ENCODE peak calls at places on chromosomes 2 and 18, in eight cellular contexts. F is ovary; I is effector memory CD4-positive, alpha-beta T cell; L is Karpas-422; K is Peyer's patch; T is upper lobe of right lung; V is esophagus muscularis mucosa; M is colonic mucosa. D is an unnamed sample. For H3K9me3, the result is how much of the 10 kb centered on the place peaks cover.

GRCh38 chr2:205218056-205218455 is 464.2 kb upstream of the NRP2 start:
- DNase-seq in F (no peak), L (no peak), T (no peak), K (no peak), V (no peak), I (no peak), M (no peak), D (no peak)

GRCh38 chr2:186977433-186978045 is 128.6 kb upstream of the ZSWIM2 start:
- DNase-seq in F (no peak), T (no peak), I (no peak), M (no peak), L (no peak), V (no peak), K (no peak), D (no peak)

GRCh38 chr2:239117831-239118230 is 269.9 kb downstream of the TWIST2 start:
- DNase-seq in L (no peak), I (no peak), T (no peak), K (no peak), M (no peak), V (no peak), F (no peak), D (no peak)

GRCh38 chr2:66445781-66446177 is 10.9 kb downstream of the MEIS1 start:
- DNase-seq in K (no peak), M (no peak), T (no peak), L (no peak), V (no peak), F (peak), I (no peak), D (no peak)

GRCh38 chr2:159605441-159606178 is 10.7 kb downstream of the BAZ2B start:
- DNase-seq in M (no peak), L (no peak), T (no peak), F (no peak), V (no peak), I (no peak), K (no peak), D (no peak)

GRCh38 chr18:12657048-12657848 is 659 bp downstream of the SPIRE1 start:
- DNase-seq in F (peak), V (no peak), K (peak), T (peak), I (no peak), L (peak), M (no peak), D (no peak)

GRCh38 chr18:24231773-24232735 is 93.2 kb downstream of the CABYR start:
- DNase-seq in F (no peak), K (no peak), L (no peak), M (no peak), I (no peak), V (no peak), T (no peak), D (no peak)

GRCh38 chr2:134348239-134348638 is 94.4 kb downstream of the MGAT5 start:
- DNase-seq in L (no peak), V (no peak), T (no peak), F (no peak), I (no peak), M (no peak), K (no peak), D (no peak)

GRCh38 chr2:11056614-11057013 is 98.7 kb upstream of the SLC66A3 start:
- DNase-seq in I (no peak), T (no peak), L (no peak), M (no peak), K (no peak), V (no peak), F (no peak), D (no peak)

GRCh38 chr18:3832211-3832610 is 382.2 kb downstream of the TGIF1 start:
- DNase-seq in F (no peak), M (no peak), T (no peak), I (no peak), L (no peak), K (no peak), V (no peak), D (no peak)

GRCh38 chr2:75560768-75561565 is at the start of gene EVA1A:
- DNase-seq in I (no peak), V (peak), L (no peak), K (peak), M (no peak), T (peak), F (peak), D (no peak)

GRCh38 chr2:204479557-204479956 is 65.7 kb upstream of the PARD3B start:
- DNase-seq in K (no peak), F (no peak), I (no peak), T (no peak), M (no peak), V (no peak), L (no peak), D (no peak)

GRCh38 chr2:117553448-117553847 is 261.0 kb upstream of the DDX18 start:
- DNase-seq in M (no peak), L (no peak), I (no peak), T (no peak), K (no peak), V (no peak), F (no peak), D (no peak)

GRCh38 chr2:126655066-126655465 is 892 bp upstream of the GYPC start:
- DNase-seq in I (no peak), K (no peak), L (no peak), T (no peak), M (no peak), V (no peak), F (no peak), D (no peak)

GRCh38 chr2:216804357-216805350 is 55.2 kb downstream of the TNP1 start:
- DNase-seq in L (no peak), F (no peak), V (no peak), T (no peak), I (no peak), K (no peak), M (no peak), D (no peak)

GRCh38 chr2:24050041-24050655 is 607 bp downstream of the FKBP1B start:
- DNase-seq in F (peak), T (peak), L (no peak), I (no peak), M (peak), V (no peak), K (peak), D (peak)

GRCh38 chr2:100731535-100731981 is 88.4 kb upstream of the NPAS2 start:
- DNase-seq in I (no peak), F (no peak), K (no peak), M (no peak), L (no peak), V (peak), T (no peak), D (no peak)

GRCh38 chr2:96143848-96144480 is 1.3 kb downstream of the DUSP2 start:
- DNase-seq in V (no peak), F (no peak), T (peak), K (peak), M (no peak), I (no peak), L (peak), D (peak)

GRCh38 chr2:56478027-56478426 is 294.2 kb downstream of the CCDC85A start:
- DNase-seq in K (no peak), L (no peak), I (no peak), T (no peak), M (no peak), V (no peak), F (no peak), D (no peak)

GRCh38 chr2:214029190-214029589 is 381.7 kb upstream of the VWC2L start:
- DNase-seq in I (no peak), L (no peak), T (no peak), M (no peak), V (no peak), K (no peak), F (no peak), D (no peak)

GRCh38 chr2:89780318-89780717 is 1088.8 kb downstream of the RPIA start:
- DNase-seq in V (no peak), K (no peak), T (no peak), F (no peak), M (no peak), I (no peak), L (no peak), D (no peak)

GRCh38 chr2:89784960-89785359 is 1093.5 kb downstream of the RPIA start:
- DNase-seq in T (no peak), K (no peak), I (no peak), M (no peak), F (no peak), L (no peak), V (no peak), D (no peak)

DNA sequence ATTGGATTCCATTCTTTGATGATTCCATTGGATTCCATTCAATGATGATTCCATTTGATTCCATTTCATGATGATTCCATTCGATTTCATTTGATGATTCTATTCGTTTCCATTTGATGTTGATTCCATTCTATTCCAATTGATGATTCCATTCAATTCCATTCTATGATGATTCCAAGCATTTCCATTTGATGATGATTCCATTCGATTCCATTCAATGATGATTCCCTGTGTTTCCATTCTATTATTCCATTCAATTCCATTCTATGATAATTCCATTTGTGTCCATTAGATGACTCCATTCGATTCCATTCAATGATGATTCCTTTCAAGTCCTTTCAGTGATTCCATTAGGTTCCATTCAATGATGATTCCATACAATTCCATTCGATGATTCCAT is 1090.5 kb downstream of the RPIA start:
- DNase-seq in F (no peak), L (no peak), M (no peak), K (no peak), V (no peak), I (no peak), T (no peak), D (no peak)
- H3K9me3 ChIP-seq in F (under half), L (half or more), M (under half), K (under half), V (half or more), I (under half), T (half or more), D (under half)

GRCh38 chr18:33513027-33513426 is 65.0 kb upstream of the ASXL3 start:
- DNase-seq in F (no peak), T (no peak), K (no peak), M (no peak), I (no peak), V (no peak), L (no peak), D (no peak)

DNA sequence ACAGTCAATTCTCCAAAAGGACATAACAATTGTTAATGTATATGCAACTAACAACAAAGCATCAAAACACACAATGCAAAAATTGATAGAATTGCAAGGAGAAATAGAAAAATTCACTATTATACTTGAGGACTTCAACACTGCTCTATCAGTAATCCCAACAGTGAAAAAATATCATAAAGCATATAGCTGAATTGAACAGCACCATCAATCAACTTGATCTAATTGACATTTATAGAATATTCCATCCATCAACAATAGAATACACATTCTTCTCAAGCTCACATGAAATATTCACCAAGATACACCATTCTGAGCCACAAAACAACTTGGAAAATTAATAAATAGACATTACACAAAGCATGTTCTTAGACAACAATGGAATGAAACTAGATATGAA is 60.1 kb upstream of the ASXL3 start:
- DNase-seq in I (no peak), M (no peak), V (no peak), T (no peak), L (no peak), F (no peak), K (no peak), D (no peak)
- H3K9me3 ChIP-seq in I (under half), M (under half), V (under half), T (under half), L (under half), F (under half), K (under half), D (under half)

GRCh38 chr2:425947-426346 is 138.1 kb upstream of the ALKAL2 start:
- DNase-seq in K (no peak), M (no peak), I (no peak), L (no peak), F (no peak), T (no peak), V (peak), D (no peak)
- H3K9me3 ChIP-seq in K (under half), M (under half), I (under half), L (under half), F (under half), T (under half), V (under half), D (under half)

GRCh38 chr2:228983700-228984099 is 287.4 kb downstream of the PID1 start:
- DNase-seq in M (no peak), T (no peak), I (no peak), L (peak), K (no peak), F (no peak), V (no peak), D (no peak)

GRCh38 chr2:228986961-228987360 is 284.1 kb downstream of the PID1 start:
- DNase-seq in L (no peak), I (no peak), M (no peak), T (no peak), F (no peak), K (no peak), V (no peak), D (no peak)

DNA sequence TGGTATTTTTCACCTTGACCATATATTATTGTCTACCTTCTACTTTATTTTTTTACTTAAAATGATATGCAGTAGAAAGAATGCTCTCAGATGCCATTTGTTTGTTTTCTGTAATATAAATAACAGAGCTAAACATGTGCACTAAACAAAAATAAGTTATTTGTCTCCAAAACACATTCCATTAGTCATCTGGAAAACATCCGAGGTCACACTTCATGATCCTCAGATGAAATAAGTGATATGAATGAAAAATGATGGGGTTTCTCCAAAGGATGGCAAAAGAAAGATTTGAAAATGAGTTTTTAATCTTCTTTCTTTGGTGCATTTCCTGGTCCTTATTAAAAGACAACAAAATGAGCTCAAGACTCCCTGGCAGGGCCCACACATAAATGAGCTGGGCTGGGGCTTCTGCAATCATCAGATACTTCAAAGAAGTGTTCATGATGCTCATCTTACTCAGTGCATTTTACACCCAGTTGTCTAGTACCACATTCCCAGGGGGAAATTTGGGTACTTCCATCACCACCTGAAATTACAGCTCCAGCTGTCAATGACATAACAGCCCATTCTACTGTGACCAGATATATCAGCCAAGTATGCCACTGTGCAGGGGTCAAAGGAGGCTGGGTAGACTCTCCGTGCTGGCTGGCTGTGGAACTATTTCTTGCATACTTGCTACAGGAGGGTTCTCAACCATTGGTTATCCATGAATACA is 283.5 kb downstream of the PID1 start:
- DNase-seq in T (no peak), I (no peak), F (no peak), K (no peak), M (no peak), L (no peak), V (no peak), D (no peak)
- H3K9me3 ChIP-seq in T (under half), I (under half), F (under half), K (under half), M (under half), L (under half), V (under half), D (under half)

GRCh38 chr18:6431659-6432318 is 17.1 kb upstream of the L3MBTL4 start:
- DNase-seq in I (no peak), V (peak), F (no peak), M (no peak), L (no peak), T (no peak), K (no peak), D (no peak)
- H3K9me3 ChIP-seq in I (under half), V (under half), F (under half), M (under half), L (under half), T (under half), K (under half), D (under half)

GRCh38 chr2:2720351-2720750 is 389.3 kb upstream of the MYT1L start:
- DNase-seq in T (no peak), M (no peak), V (no peak), I (no peak), K (no peak), L (no peak), F (no peak), D (no peak)

GRCh38 chr2:2719781-2720180 is 388.7 kb upstream of the MYT1L start:
- DNase-seq in M (no peak), L (no peak), K (no peak), V (no peak), F (no peak), T (no peak), I (no peak), D (no peak)

GRCh38 chr2:2719015-2719414 is 387.9 kb upstream of the MYT1L start:
- DNase-seq in L (no peak), I (no peak), F (no peak), M (no peak), V (no peak), T (no peak), K (no peak), D (no peak)

GRCh38 chr2:2717406-2717805 is 386.3 kb upstream of the MYT1L start:
- DNase-seq in I (no peak), T (no peak), M (no peak), V (no peak), L (no peak), K (no peak), F (no peak), D (no peak)

GRCh38 chr2:2721296-2721835 is 390.3 kb upstream of the MYT1L start:
- DNase-seq in I (no peak), V (no peak), M (no peak), L (no peak), T (no peak), K (no peak), F (no peak), D (no peak)
- H3K9me3 ChIP-seq in I (under half), V (under half), M (under half), L (under half), T (under half), K (under half), F (under half), D (under half)

D was measured in T-helper 17 cell.